ENCODE peak calls at places on chromosome 22, in seven cellular contexts. One of them, this sample, is unnamed.
A peak's percentile ranks its signal among the peaks of the same experiment; 100 is the strongest.

GRCh38 chr22:49306632-49306975 is 521.1 kb downstream of the BRD1 start:
- DNase-seq in mucosa of descending colon: no peak
- DNase-seq in PC-9: no peak
- DNase-seq in GM23248: no peak
- DNase-seq in hepatocyte: no peak
- DNase-seq in heart right ventricle: no peak
- DNase-seq in neural progenitor cell: no peak
- DNase-seq in this sample: no peak

GRCh38 chr22:27110985-27111451 is 453.6 kb downstream of the MIAT start:
- DNase-seq in neural progenitor cell: peak; percentile 36
- DNase-seq in PC-9: no peak
- DNase-seq in hepatocyte: peak; percentile 50
- DNase-seq in GM23248: peak; percentile 50
- DNase-seq in heart right ventricle: no peak
- DNase-seq in mucosa of descending colon: no peak
- DNase-seq in this sample: peak; percentile 62

GRCh38 chr22:49576241-49577141 is 251.2 kb downstream of the BRD1 start:
- DNase-seq in PC-9: no peak
- DNase-seq in heart right ventricle: no peak
- DNase-seq in hepatocyte: no peak
- DNase-seq in GM23248: no peak
- DNase-seq in mucosa of descending colon: no peak
- DNase-seq in neural progenitor cell: no peak
- DNase-seq in this sample: no peak

GRCh38 chr22:22536916-22537315 is 16.8 kb upstream of the ZNF280A start:
- DNase-seq in neural progenitor cell: no peak
- DNase-seq in GM23248: no peak
- DNase-seq in mucosa of descending colon: no peak
- DNase-seq in hepatocyte: no peak
- DNase-seq in PC-9: no peak
- DNase-seq in heart right ventricle: no peak
- DNase-seq in this sample: no peak

GRCh38 chr22:50530280-50530856 is 556 bp upstream of the TYMP start:
- DNase-seq in hepatocyte: peak; percentile 84
- DNase-seq in mucosa of descending colon: peak; percentile 90
- DNase-seq in GM23248: peak; percentile 90
- DNase-seq in neural progenitor cell: peak; percentile 52
- DNase-seq in PC-9: no peak
- DNase-seq in heart right ventricle: peak; percentile 88
- DNase-seq in this sample: peak; percentile 82

GRCh38 chr22:23705358-23705757 is 14.5 kb downstream of the RGL4 start:
- DNase-seq in heart right ventricle: no peak
- DNase-seq in hepatocyte: no peak
- DNase-seq in GM23248: no peak
- DNase-seq in PC-9: no peak
- DNase-seq in neural progenitor cell: no peak
- DNase-seq in mucosa of descending colon: no peak
- DNase-seq in this sample: no peak

GRCh38 chr22:48449466-48450187 is 1378.0 kb downstream of the BRD1 start:
- DNase-seq in mucosa of descending colon: no peak
- DNase-seq in heart right ventricle: no peak
- DNase-seq in neural progenitor cell: no peak
- DNase-seq in PC-9: no peak
- DNase-seq in hepatocyte: no peak
- DNase-seq in GM23248: peak; percentile 12
- DNase-seq in this sample: no peak

GRCh38 chr22:36327922-36328551 is 59.7 kb downstream of the MYH9 start:
- DNase-seq in PC-9: no peak
- DNase-seq in heart right ventricle: no peak
- DNase-seq in GM23248: peak; percentile 40
- DNase-seq in mucosa of descending colon: no peak
- DNase-seq in neural progenitor cell: no peak
- DNase-seq in hepatocyte: peak; percentile 60
- DNase-seq in this sample: no peak

GRCh38 chr22:36453266-36453607 is 28.2 kb downstream of the TXN2 start:
- DNase-seq in heart right ventricle: no peak
- DNase-seq in neural progenitor cell: no peak
- DNase-seq in GM23248: peak; percentile 51
- DNase-seq in mucosa of descending colon: peak; percentile 41
- DNase-seq in hepatocyte: no peak
- DNase-seq in PC-9: peak; percentile 58
- DNase-seq in this sample: no peak

GRCh38 chr22:27879923-27880322 is 39.1 kb downstream of the PITPNB start:
- DNase-seq in mucosa of descending colon: no peak
- DNase-seq in PC-9: no peak
- DNase-seq in GM23248: peak; percentile 76
- DNase-seq in hepatocyte: peak; percentile 50
- DNase-seq in neural progenitor cell: peak; percentile 69
- DNase-seq in heart right ventricle: no peak
- DNase-seq in this sample: peak; percentile 48

GRCh38 chr22:37228106-37229011 is 15.7 kb downstream of the RAC2 start:
- DNase-seq in neural progenitor cell: no peak
- DNase-seq in mucosa of descending colon: no peak
- DNase-seq in heart right ventricle: no peak
- DNase-seq in GM23248: peak; percentile 53
- DNase-seq in hepatocyte: peak; percentile 44
- DNase-seq in PC-9: peak; percentile 72
- DNase-seq in this sample: no peak

GRCh38 chr22:25751174-25751581 is 9.2 kb downstream of the MYO18B start:
- DNase-seq in mucosa of descending colon: no peak
- DNase-seq in PC-9: peak; percentile 53
- DNase-seq in GM23248: no peak
- DNase-seq in heart right ventricle: no peak
- DNase-seq in hepatocyte: no peak
- DNase-seq in neural progenitor cell: no peak
- DNase-seq in this sample: no peak

GRCh38 chr22:17700778-17701177 is 62.2 kb downstream of the BCL2L13 start:
- DNase-seq in hepatocyte: no peak
- DNase-seq in PC-9: no peak
- DNase-seq in GM23248: peak; percentile 7
- DNase-seq in neural progenitor cell: no peak
- DNase-seq in heart right ventricle: no peak
- DNase-seq in mucosa of descending colon: no peak
- DNase-seq in this sample: no peak

GRCh38 chr22:42419328-42419881 is 12.8 kb downstream of the NFAM1 start:
- DNase-seq in PC-9: no peak
- DNase-seq in heart right ventricle: no peak
- DNase-seq in mucosa of descending colon: no peak
- DNase-seq in neural progenitor cell: no peak
- DNase-seq in hepatocyte: no peak
- DNase-seq in GM23248: no peak
- DNase-seq in this sample: no peak

GRCh38 chr22:31958625-31959239 is 14.4 kb downstream of the YWHAH start:
- DNase-seq in heart right ventricle: no peak
- DNase-seq in mucosa of descending colon: no peak
- DNase-seq in GM23248: no peak
- DNase-seq in neural progenitor cell: no peak
- DNase-seq in PC-9: no peak
- DNase-seq in hepatocyte: no peak
- DNase-seq in this sample: no peak

GRCh38 chr22:50627914-50628542 is at the start of gene ARSA:
- DNase-seq in mucosa of descending colon: peak; percentile 87
- DNase-seq in GM23248: peak; percentile 94
- DNase-seq in PC-9: peak; percentile 76
- DNase-seq in hepatocyte: peak; percentile 92
- DNase-seq in heart right ventricle: peak; percentile 86
- DNase-seq in neural progenitor cell: peak; percentile 95
- DNase-seq in this sample: peak; percentile 83

GRCh38 chr22:27377501-27377900 is 424.1 kb downstream of the MN1 start:
- DNase-seq in neural progenitor cell: no peak
- DNase-seq in mucosa of descending colon: no peak
- DNase-seq in heart right ventricle: no peak
- DNase-seq in hepatocyte: no peak
- DNase-seq in PC-9: peak; percentile 55
- DNase-seq in GM23248: no peak
- DNase-seq in this sample: no peak

GRCh38 chr22:23383491-23384450 is 196.3 kb downstream of the IGLL1 start:
- DNase-seq in neural progenitor cell: peak; percentile 71
- DNase-seq in PC-9: no peak
- DNase-seq in hepatocyte: peak; percentile 53
- DNase-seq in heart right ventricle: no peak
- DNase-seq in GM23248: peak; percentile 13
- DNase-seq in mucosa of descending colon: no peak
- DNase-seq in this sample: no peak

GRCh38 chr22:24338701-24339451 is 68.2 kb downstream of the SPECC1L start:
- DNase-seq in hepatocyte: peak; percentile 19
- DNase-seq in heart right ventricle: no peak
- DNase-seq in GM23248: peak; percentile 70
- DNase-seq in neural progenitor cell: peak; percentile 30
- DNase-seq in PC-9: peak; percentile 82
- DNase-seq in mucosa of descending colon: no peak
- DNase-seq in this sample: no peak

GRCh38 chr22:25090225-25090651 is 109.4 kb upstream of the CRYBB3 start:
- DNase-seq in heart right ventricle: no peak
- DNase-seq in PC-9: no peak
- DNase-seq in hepatocyte: no peak
- DNase-seq in GM23248: no peak
- DNase-seq in neural progenitor cell: no peak
- DNase-seq in mucosa of descending colon: no peak
- DNase-seq in this sample: no peak

GRCh38 chr22:37167981-37168647 is 18.4 kb upstream of the IL2RB start:
- DNase-seq in mucosa of descending colon: peak; percentile 34
- DNase-seq in hepatocyte: no peak
- DNase-seq in neural progenitor cell: no peak
- DNase-seq in PC-9: no peak
- DNase-seq in GM23248: no peak
- DNase-seq in heart right ventricle: no peak
- DNase-seq in this sample: peak; percentile 14

GRCh38 chr22:37202001-37202555 is 10.2 kb downstream of the SSTR3 start:
- DNase-seq in PC-9: no peak
- DNase-seq in hepatocyte: no peak
- DNase-seq in neural progenitor cell: no peak
- DNase-seq in heart right ventricle: no peak
- DNase-seq in GM23248: no peak
- DNase-seq in mucosa of descending colon: peak; percentile 16
- DNase-seq in this sample: no peak

GRCh38 chr22:31604137-31604705 is 57.8 kb downstream of the PISD start:
- DNase-seq in PC-9: no peak
- DNase-seq in GM23248: no peak
- DNase-seq in neural progenitor cell: no peak
- DNase-seq in heart right ventricle: no peak
- DNase-seq in mucosa of descending colon: no peak
- DNase-seq in hepatocyte: no peak
- DNase-seq in this sample: no peak

GRCh38 chr22:22745225-22746060 is 101.0 kb downstream of the GGTLC2 start:
- DNase-seq in heart right ventricle: no peak
- DNase-seq in GM23248: peak; percentile 61
- DNase-seq in PC-9: no peak
- DNase-seq in hepatocyte: peak; percentile 67
- DNase-seq in neural progenitor cell: peak; percentile 71
- DNase-seq in mucosa of descending colon: peak; percentile 58
- DNase-seq in this sample: no peak

GRCh38 chr22:50445880-50446707 is 28.7 kb downstream of the SBF1 start:
- DNase-seq in GM23248: no peak
- DNase-seq in mucosa of descending colon: no peak
- DNase-seq in neural progenitor cell: no peak
- DNase-seq in hepatocyte: no peak
- DNase-seq in heart right ventricle: peak; percentile 15
- DNase-seq in PC-9: no peak
- DNase-seq in this sample: no peak

GRCh38 chr22:48695731-48696305 is 1131.9 kb downstream of the BRD1 start:
- DNase-seq in mucosa of descending colon: no peak
- DNase-seq in neural progenitor cell: no peak
- DNase-seq in PC-9: no peak
- DNase-seq in heart right ventricle: no peak
- DNase-seq in GM23248: no peak
- DNase-seq in hepatocyte: no peak
- DNase-seq in this sample: no peak

GRCh38 chr22:23774922-23775436 is 2.3 kb downstream of the MMP11 start:
- DNase-seq in hepatocyte: peak; percentile 51
- DNase-seq in neural progenitor cell: peak; percentile 60
- DNase-seq in GM23248: peak; percentile 63
- DNase-seq in heart right ventricle: no peak
- DNase-seq in PC-9: no peak
- DNase-seq in mucosa of descending colon: no peak
- DNase-seq in this sample: peak; percentile 67

DNA sequence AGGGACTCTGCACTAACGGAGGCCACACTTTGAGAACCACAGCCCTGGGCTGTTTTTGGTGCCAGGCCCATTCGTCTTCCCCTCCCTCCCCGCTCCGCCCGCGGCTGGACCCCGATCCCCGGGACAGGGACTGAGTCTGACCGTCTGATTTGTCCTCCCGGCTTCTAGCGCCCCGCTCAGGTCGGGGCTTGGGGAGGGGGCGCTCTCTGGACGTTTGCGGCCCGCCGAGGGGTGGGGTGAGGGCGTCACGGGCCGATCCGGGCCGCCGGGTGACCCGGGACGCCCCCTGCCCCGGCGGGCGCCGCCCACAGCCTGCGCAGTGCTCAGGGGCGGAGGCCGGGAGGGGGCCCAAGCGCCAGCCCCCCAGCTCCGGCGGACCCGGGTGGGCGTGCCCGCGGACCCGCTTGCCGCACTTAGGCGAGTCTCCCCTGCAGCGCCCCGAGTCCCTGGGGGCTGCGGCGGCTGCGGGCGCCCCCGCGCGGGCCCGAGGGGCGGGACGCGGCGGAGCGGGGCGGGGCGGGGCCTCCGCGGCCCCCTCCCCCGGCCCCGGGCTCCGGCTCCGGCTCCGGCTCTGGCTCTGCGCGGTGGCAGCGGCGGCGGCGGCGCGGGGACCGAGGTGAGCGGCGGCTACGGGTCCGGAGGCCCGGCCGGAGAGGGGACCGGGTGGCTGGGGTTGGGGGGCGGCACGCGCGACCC is 33.7 kb upstream of the PRR5 start:
- DNase-seq in PC-9: no peak
- DNase-seq in hepatocyte: peak; percentile 69
- DNase-seq in GM23248: peak; percentile 63
- DNase-seq in heart right ventricle: peak; percentile 37
- DNase-seq in neural progenitor cell: peak; percentile 86
- DNase-seq in mucosa of descending colon: peak; percentile 57
- DNase-seq in this sample: peak; percentile 69
- H3K4me1 ChIP-seq in PC-9: no peaks in the 10 kb centered on the region
- H3K4me1 ChIP-seq in hepatocyte: peaks cover 26% of the 10 kb centered on the region
- H3K4me1 ChIP-seq in GM23248: peaks cover 6% of the 10 kb centered on the region
- H3K4me1 ChIP-seq in heart right ventricle: no peaks in the 10 kb centered on the region
- H3K4me1 ChIP-seq in neural progenitor cell: no peaks in the 10 kb centered on the region
- H3K4me1 ChIP-seq in mucosa of descending colon: peaks cover 21% of the 10 kb centered on the region
- H3K4me1 ChIP-seq in this sample: peaks cover 16% of the 10 kb centered on the region

GRCh38 chr22:30502153-30502552 is 3.3 kb downstream of the SEC14L4 start:
- DNase-seq in GM23248: no peak
- DNase-seq in PC-9: no peak
- DNase-seq in heart right ventricle: no peak
- DNase-seq in neural progenitor cell: no peak
- DNase-seq in hepatocyte: no peak
- DNase-seq in mucosa of descending colon: no peak
- DNase-seq in this sample: no peak
- H3K4me3 ChIP-seq in GM23248: no peak overlapping the region
- H3K4me3 ChIP-seq in PC-9: no peak overlapping the region
- H3K4me3 ChIP-seq in heart right ventricle: no peak overlapping the region
- H3K4me3 ChIP-seq in neural progenitor cell: no peak overlapping the region
- H3K4me3 ChIP-seq in hepatocyte: no peak overlapping the region
- H3K4me3 ChIP-seq in mucosa of descending colon: no peak overlapping the region
- H3K4me3 ChIP-seq in this sample: no peak overlapping the region

GRCh38 chr22:30354644-30355043 is 2.0 kb downstream of the SF3A1 start:
- DNase-seq in hepatocyte: no peak
- DNase-seq in GM23248: peak; percentile 20
- DNase-seq in neural progenitor cell: no peak
- DNase-seq in PC-9: no peak
- DNase-seq in mucosa of descending colon: no peak
- DNase-seq in heart right ventricle: no peak
- DNase-seq in this sample: no peak
- H3K4me1 ChIP-seq in hepatocyte: peaks cover 19% of the 10 kb centered on the region
- H3K4me1 ChIP-seq in GM23248: peaks cover 17% of the 10 kb centered on the region
- H3K4me1 ChIP-seq in neural progenitor cell: peaks cover 8% of the 10 kb centered on the region
- H3K4me1 ChIP-seq in PC-9: peaks cover 18% of the 10 kb centered on the region
- H3K4me1 ChIP-seq in mucosa of descending colon: peaks cover 24% of the 10 kb centered on the region
- H3K4me1 ChIP-seq in heart right ventricle: peaks cover 28% of the 10 kb centered on the region
- H3K4me1 ChIP-seq in this sample: peaks cover 38% of the 10 kb centered on the region

GRCh38 chr22:19750666-19751490 is 9.7 kb upstream of the TBX1 start:
- DNase-seq in neural progenitor cell: no peak
- DNase-seq in mucosa of descending colon: no peak
- DNase-seq in GM23248: no peak
- DNase-seq in hepatocyte: no peak
- DNase-seq in PC-9: peak; percentile 59
- DNase-seq in heart right ventricle: no peak
- DNase-seq in this sample: peak; percentile 49
- H3K4me3 ChIP-seq in neural progenitor cell: no peak overlapping the region
- H3K4me3 ChIP-seq in mucosa of descending colon: no peak overlapping the region
- H3K4me3 ChIP-seq in GM23248: no peak overlapping the region
- H3K4me3 ChIP-seq in hepatocyte: no peak overlapping the region
- H3K4me3 ChIP-seq in PC-9: no peak overlapping the region
- H3K4me3 ChIP-seq in heart right ventricle: no peak overlapping the region
- H3K4me3 ChIP-seq in this sample: no peak overlapping the region